ENCODE peak calls at places on chromosomes 5 and 9, in ten cellular contexts. X is DND-41, Z is type B pancreatic cell, L is fibroblast of pulmonary artery, W is tibial artery, Y is nephron progenitor cell, F is colonic mucosa, U is GM23338, A is testis, N is neural crest cell. J is an unnamed sample.

GRCh38 chr9:37104183-37104889 is 16.0 kb upstream of the ZCCHC7 start:
- DNase-seq in X (no peak), Z (no peak), L (peak; percentile 77), W (no peak), Y (no peak), F (no peak), U (no peak), A (no peak), N (no peak), J (no peak)

GRCh38 chr5:35799751-35800150 is 56.9 kb upstream of the IL7R start:
- DNase-seq in X (no peak), Z (no peak), L (no peak), W (no peak), Y (no peak), F (no peak), U (no peak), A (no peak), N (no peak), J (no peak)

GRCh38 chr5:16568875-16569580 is 47.8 kb downstream of the RETREG1 start:
- DNase-seq in X (no peak), Z (no peak), L (peak; percentile 11), W (no peak), Y (no peak), F (no peak), U (no peak), A (peak; percentile 65), N (no peak), J (peak; percentile 65)

GRCh38 chr5:152686931-152687330 is 281.9 kb upstream of the NMUR2 start:
- DNase-seq in X (no peak), Z (no peak), L (no peak), W (no peak), Y (no peak), F (no peak), U (peak; percentile 27), A (no peak), N (no peak), J (no peak)

GRCh38 chr9:112295174-112295573 is 38.2 kb downstream of the PTBP3 start:
- DNase-seq in X (no peak), Z (no peak), L (no peak), W (no peak), Y (no peak), F (no peak), U (no peak), A (no peak), N (no peak), J (no peak)

GRCh38 chr5:126680215-126680817 is 79.6 kb downstream of the PHAX start:
- DNase-seq in X (peak; percentile 38), Z (no peak), L (peak; percentile 19), W (no peak), Y (peak; percentile 12), F (peak; percentile 63), U (peak; percentile 49), A (no peak), N (no peak), J (no peak)

GRCh38 chr9:123893831-123894460 is 36.0 kb downstream of the DENND1A start:
- DNase-seq in X (no peak), Z (no peak), L (peak; percentile 17), W (no peak), Y (no peak), F (no peak), U (peak; percentile 71), A (no peak), N (no peak), J (no peak)

GRCh38 chr5:156147251-156147947 is 179.6 kb upstream of the SGCD start:
- DNase-seq in X (no peak), Z (no peak), L (peak; percentile 12), W (no peak), Y (no peak), F (no peak), U (no peak), A (no peak), N (no peak), J (no peak)

GRCh38 chr9:123073441-123073840 is 40.0 kb downstream of the GPR21 start:
- DNase-seq in X (no peak), Z (no peak), L (no peak), W (no peak), Y (no peak), F (no peak), U (peak; percentile 40), A (no peak), N (no peak), J (no peak)

GRCh38 chr5:161696992-161697391 is 11.5 kb downstream of the GABRA6 start:
- DNase-seq in X (no peak), Z (no peak), L (no peak), W (no peak), Y (no peak), F (no peak), U (no peak), A (no peak), N (no peak), J (no peak)

GRCh38 chr5:175471628-175472027 is 6.7 kb upstream of the SFXN1 start:
- DNase-seq in X (no peak), Z (no peak), L (no peak), W (no peak), Y (no peak), F (no peak), U (no peak), A (no peak), N (no peak), J (no peak)

GRCh38 chr5:174074369-174074768 is 28.9 kb downstream of the NSG2 start:
- DNase-seq in X (no peak), Z (no peak), L (no peak), W (no peak), Y (no peak), F (no peak), U (no peak), A (no peak), N (no peak), J (no peak)

GRCh38 chr5:61866930-61867329 is 439.1 kb upstream of the KIF2A start:
- DNase-seq in X (no peak), Z (no peak), L (no peak), W (no peak), Y (no peak), F (no peak), U (no peak), A (no peak), N (no peak), J (no peak)

GRCh38 chr9:123536455-123536868 is 180.5 kb downstream of the CRB2 start:
- DNase-seq in X (no peak), Z (no peak), L (no peak), W (no peak), Y (no peak), F (no peak), U (no peak), A (no peak), N (no peak), J (no peak)

GRCh38 chr5:101278011-101278687 is 375.1 kb upstream of the ST8SIA4 start:
- DNase-seq in X (no peak), Z (no peak), L (peak; percentile 0), W (no peak), Y (no peak), F (no peak), U (no peak), A (no peak), N (no peak), J (no peak)

DNA sequence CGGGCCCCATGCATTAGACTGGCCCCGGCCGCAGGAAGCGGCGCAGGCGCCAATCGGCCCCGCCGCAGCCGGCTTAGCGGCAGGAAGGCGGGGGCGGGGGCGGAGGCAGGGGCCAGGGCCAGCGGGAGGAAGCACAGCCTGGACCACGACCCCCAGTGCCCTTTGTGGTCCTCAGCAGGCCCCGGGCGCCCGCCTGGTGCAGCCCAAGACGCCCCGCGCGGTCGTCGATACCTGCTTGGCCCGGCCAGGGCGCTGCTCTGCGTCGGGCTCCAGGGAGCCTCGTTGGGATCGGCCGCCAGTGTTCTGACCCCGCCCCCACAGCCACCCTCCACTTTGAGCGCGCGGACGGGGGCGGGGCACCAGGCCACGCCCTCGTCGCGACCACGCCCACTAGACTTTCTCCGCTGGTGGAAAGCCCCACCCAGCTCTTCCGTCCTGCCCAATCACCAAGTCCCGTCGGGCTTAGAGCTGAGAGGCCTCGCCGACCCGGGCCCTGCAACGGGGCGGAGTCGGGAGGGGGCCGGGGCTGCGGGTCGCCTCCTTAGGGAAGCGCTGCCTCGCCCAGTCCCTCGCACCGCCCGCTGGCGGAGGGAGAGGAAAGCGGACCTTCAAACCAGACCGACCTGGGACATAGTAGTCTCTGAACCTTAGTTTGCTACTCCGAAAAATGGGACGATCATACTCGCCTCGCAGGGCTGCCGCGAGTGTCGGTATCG is at the start of gene PDLIM7:
- DNase-seq in X (peak; percentile 95), Z (peak; percentile 97), L (peak; percentile 98), W (peak; percentile 96), Y (peak; percentile 99), F (peak; percentile 96), U (peak; percentile 97), A (peak; percentile 97), N (peak; percentile 98), J (peak; percentile 95)
- TF ChIP-seq CTCF in X (no peak), Z (peak; percentile 34), L (peak; percentile 3), W (peak; percentile 1), Y (no peak), F (no peak), U (peak; percentile 23), A (no peak), N (no peak), J (no peak)

DNA sequence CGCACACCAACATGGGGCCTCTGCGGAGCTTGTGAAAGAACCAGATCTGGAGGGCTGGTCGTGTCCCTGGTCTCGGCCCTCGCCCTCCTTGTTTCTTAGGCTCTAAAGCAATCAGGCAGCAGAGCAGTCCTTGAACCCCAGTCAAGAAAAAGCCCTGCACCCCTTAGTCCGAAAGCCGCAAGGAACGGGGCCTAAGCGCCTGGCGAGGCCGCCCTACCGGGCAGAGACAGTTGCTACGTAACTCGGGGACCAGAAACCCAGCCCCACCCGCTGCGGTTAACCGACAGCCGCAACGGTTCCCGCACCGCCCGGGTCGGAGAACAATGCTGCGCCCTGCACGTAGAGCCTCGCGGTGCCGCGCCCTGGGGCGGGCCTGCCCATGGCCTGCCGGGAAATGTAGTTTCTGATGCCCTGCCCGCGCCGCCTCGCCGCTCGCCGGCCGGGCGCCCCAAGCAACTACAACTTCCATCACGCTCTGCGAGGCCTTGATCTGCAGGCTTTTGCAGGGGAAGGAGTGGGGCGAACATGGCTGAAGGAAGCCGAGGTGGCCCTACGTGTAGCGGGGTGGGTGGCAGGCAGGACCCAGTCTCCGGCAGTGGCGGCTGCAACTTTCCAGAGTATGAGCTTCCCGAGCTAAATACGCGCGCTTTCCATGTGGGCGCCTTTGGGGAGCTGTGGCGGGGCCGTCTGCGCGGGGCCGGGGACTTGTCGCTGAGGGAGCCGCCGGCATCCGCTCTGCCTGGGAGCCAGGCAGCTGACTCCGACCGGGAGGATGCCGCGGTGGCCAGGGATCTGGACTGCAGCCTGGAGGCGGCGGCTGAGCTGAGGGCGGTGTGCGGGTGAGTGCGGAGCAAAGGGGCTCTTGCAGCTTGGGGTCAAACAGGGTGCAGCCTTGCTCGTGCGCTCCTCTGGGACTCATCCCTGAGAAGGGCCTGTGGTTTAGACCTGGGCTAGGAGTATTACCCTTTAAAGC is at the start of gene SNAPC3:
- DNase-seq in X (peak; percentile 93), Z (peak; percentile 95), L (peak; percentile 95), W (peak; percentile 91), Y (peak; percentile 92), F (peak; percentile 97), U (peak; percentile 98), A (peak; percentile 96), N (peak; percentile 88), J (peak; percentile 91)
- TF ChIP-seq CTCF in X (no peak), Z (peak; percentile 32), L (no peak), W (no peak), Y (no peak), F (no peak), U (no peak), A (no peak), N (no peak), J (no peak)

GRCh38 chr5:55037046-55037771 is 13.2 kb downstream of the GZMK start:
- DNase-seq in X (peak; percentile 74), Z (no peak), L (peak; percentile 12), W (no peak), Y (no peak), F (no peak), U (peak; percentile 81), A (no peak), N (no peak), J (no peak)
- TF ChIP-seq CTCF in X (peak; percentile 38), Z (no peak), L (peak; percentile 16), W (no peak), Y (no peak), F (no peak), U (peak; percentile 63), A (no peak), N (no peak), J (no peak)

GRCh38 chr9:86434039-86434726 is 80.0 kb upstream of the TUT7 start:
- DNase-seq in X (peak; percentile 9), Z (no peak), L (peak; percentile 85), W (peak; percentile 59), Y (peak; percentile 24), F (no peak), U (peak; percentile 78), A (no peak), N (no peak), J (peak; percentile 13)
- TF ChIP-seq CTCF in X (peak; percentile 74), Z (peak; percentile 90), L (peak; percentile 90), W (peak; percentile 59), Y (peak; percentile 77), F (peak; percentile 66), U (peak; percentile 79), A (peak; percentile 55), N (peak; percentile 86), J (peak; percentile 72)